ENCODE peak calls at places on chromosomes 13 and 19, in seven cellular contexts. Z is CD4-positive, alpha-beta memory T cell; N is Peyer's patch; M is tibial artery; X is PC-3; T is psoas muscle; K is CD8-positive, alpha-beta T cell. W is an unnamed sample. For H3K4me1 and H3K36me3, the result is how much of the 10 kb centered on the place peaks cover.

GRCh38 chr13:31860002-31860401 is 120.7 kb downstream of the RXFP2 start:
- DNase-seq in Z (no peak), N (no peak), M (peak), X (no peak), T (no peak), K (no peak), W (no peak)

GRCh38 chr13:108369412-108369811 is 99.9 kb downstream of the TNFSF13B start:
- DNase-seq in Z (no peak), N (no peak), M (no peak), X (no peak), T (no peak), K (no peak), W (no peak)

GRCh38 chr13:41505209-41505835 is 48.0 kb downstream of the RGCC start:
- DNase-seq in Z (no peak), N (no peak), M (no peak), X (peak), T (no peak), K (no peak), W (no peak)

GRCh38 chr13:35722438-35723060 is 246.1 kb upstream of the MAB21L1 start:
- DNase-seq in Z (no peak), N (no peak), M (no peak), X (no peak), T (no peak), K (no peak), W (no peak)

GRCh38 chr13:47933688-47934011 is 67.4 kb downstream of the SUCLA2 start:
- DNase-seq in Z (no peak), N (no peak), M (no peak), X (peak), T (no peak), K (no peak), W (no peak)

GRCh38 chr13:113646921-113647340 is 11.1 kb downstream of the ATP4B start:
- DNase-seq in Z (no peak), N (peak), M (peak), X (no peak), T (no peak), K (no peak), W (peak)

GRCh38 chr13:113821847-113822246 is 42.0 kb downstream of the GAS6 start:
- DNase-seq in Z (no peak), N (no peak), M (no peak), X (no peak), T (no peak), K (no peak), W (no peak)

GRCh38 chr19:52584686-52585085 is 14.6 kb downstream of the ZNF701 start:
- DNase-seq in Z (no peak), N (no peak), M (no peak), X (no peak), T (no peak), K (no peak), W (no peak)

GRCh38 chr13:77222000-77222690 is 104.7 kb downstream of the MYCBP2 start:
- DNase-seq in Z (no peak), N (no peak), M (no peak), X (no peak), T (no peak), K (no peak), W (no peak)

GRCh38 chr19:45362291-45362690 is 8.1 kb downstream of the ERCC2 start:
- DNase-seq in Z (no peak), N (no peak), M (no peak), X (no peak), T (no peak), K (no peak), W (no peak)

GRCh38 chr13:27797228-27797624 is 4.9 kb downstream of the GSX1 start:
- DNase-seq in Z (no peak), N (no peak), M (no peak), X (peak), T (no peak), K (no peak), W (no peak)

GRCh38 chr13:106619688-106620555 is 52.0 kb upstream of the ARGLU1 start:
- DNase-seq in Z (peak), N (peak), M (no peak), X (peak), T (no peak), K (no peak), W (no peak)

GRCh38 chr13:48738261-48738755 is 84.6 kb downstream of the CYSLTR2 start:
- DNase-seq in Z (no peak), N (no peak), M (no peak), X (no peak), T (no peak), K (no peak), W (no peak)

GRCh38 chr19:4707956-4708650 is 15.5 kb downstream of the DPP9 start:
- DNase-seq in Z (no peak), N (no peak), M (no peak), X (no peak), T (peak), K (no peak), W (peak)

GRCh38 chr13:84645196-84646071 is 763.2 kb upstream of the SLITRK1 start:
- DNase-seq in Z (no peak), N (no peak), M (no peak), X (no peak), T (no peak), K (no peak), W (no peak)

GRCh38 chr19:28244966-28245365 is 968.0 kb downstream of the UQCRFS1 start:
- DNase-seq in Z (no peak), N (no peak), M (no peak), X (no peak), T (no peak), K (no peak), W (no peak)

GRCh38 chr19:32624410-32624809 is 43.4 kb downstream of the PDCD5 start:
- DNase-seq in Z (no peak), N (no peak), M (no peak), X (no peak), T (no peak), K (no peak), W (no peak)

GRCh38 chr19:24074720-24075119 is 12.3 kb upstream of the ZNF254 start:
- DNase-seq in Z (no peak), N (no peak), M (no peak), X (peak), T (no peak), K (no peak), W (no peak)

GRCh38 chr13:36428083-36428482 is 4.2 kb upstream of the CCNA1 start:
- DNase-seq in Z (no peak), N (no peak), M (no peak), X (peak), T (no peak), K (no peak), W (no peak)

DNA sequence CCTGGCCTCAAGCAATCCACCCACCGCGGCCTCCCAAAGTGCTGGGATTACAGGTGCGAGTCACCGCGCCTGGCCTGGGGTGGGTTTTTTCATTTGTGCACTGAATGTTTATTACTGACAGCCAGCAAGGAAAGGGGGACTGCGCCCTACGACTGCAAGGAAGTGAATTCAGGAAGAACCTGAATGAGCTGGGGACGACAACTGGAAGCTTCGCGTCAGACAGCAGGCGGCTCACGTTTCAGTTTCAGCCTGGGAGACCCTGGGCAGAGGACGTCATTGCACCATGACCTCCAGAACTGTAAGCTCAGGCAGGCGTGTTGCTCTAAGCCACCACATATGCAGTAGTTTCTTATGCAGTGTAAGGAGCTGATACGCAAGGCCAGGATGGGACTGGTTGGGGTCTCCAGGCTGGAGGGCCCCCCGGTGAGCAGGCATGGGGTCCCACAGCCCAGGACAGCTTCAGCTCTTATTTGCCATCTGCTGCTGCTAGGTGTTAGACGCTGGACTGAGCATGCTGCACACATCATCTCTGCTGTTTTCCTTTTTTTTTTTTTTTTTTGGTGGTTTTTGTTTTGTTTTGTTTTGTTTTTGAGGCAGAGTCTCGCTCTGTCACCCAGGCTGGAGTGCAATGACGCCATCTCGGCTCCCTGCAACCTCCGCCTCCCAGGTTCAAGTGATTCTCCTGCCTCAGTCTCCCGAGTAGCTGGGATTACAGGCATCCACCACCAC is 66.6 kb downstream of the GADD45B start:
- DNase-seq in Z (no peak), N (no peak), M (no peak), X (no peak), T (no peak), K (no peak), W (peak)
- H3K4me1 ChIP-seq in Z (under half), N (under half), M (half or more), X (under half), T (half or more), K (under half), W (half or more)

DNA sequence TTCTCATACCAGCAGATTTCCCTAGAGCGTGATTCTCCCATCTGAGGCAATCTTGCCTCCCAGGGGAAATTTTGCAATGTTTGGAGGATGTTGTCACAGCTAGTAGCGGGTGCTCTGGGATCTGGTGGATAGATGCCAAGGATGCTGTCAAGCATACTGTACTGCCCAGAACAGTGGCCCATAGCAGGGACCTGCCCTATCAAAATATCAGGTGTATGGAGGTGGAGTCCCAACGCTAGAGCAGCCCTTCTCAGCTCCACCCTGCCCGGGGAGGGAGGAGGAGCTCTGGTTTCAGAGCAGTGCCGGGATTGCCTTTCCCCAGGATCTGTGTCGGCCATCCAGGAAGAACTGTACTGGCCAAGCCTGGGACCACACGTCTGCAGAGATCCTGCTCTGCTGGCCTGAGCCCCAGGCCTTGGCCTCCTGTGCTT is 10.9 kb upstream of the QTRT1 start:
- DNase-seq in Z (no peak), N (no peak), M (peak), X (no peak), T (no peak), K (no peak), W (no peak)
- H3K36me3 ChIP-seq in Z (under half), N (half or more), M (half or more), X (half or more), T (half or more), K (under half), W (half or more)

GRCh38 chr13:20826810-20827560 is 53.2 kb upstream of the EEF1AKMT1 start:
- DNase-seq in Z (no peak), N (no peak), M (no peak), X (no peak), T (no peak), K (no peak), W (no peak)
- H3K4me1 ChIP-seq in Z (under half), N (under half), M (under half), X (under half), T (under half), K (under half), W (half or more)

GRCh38 chr19:3655402-3656072 is 28.9 kb upstream of the CACTIN start:
- DNase-seq in Z (no peak), N (no peak), M (peak), X (peak), T (peak), K (no peak), W (no peak)
- H3K36me3 ChIP-seq in Z (under half), N (half or more), M (half or more), X (under half), T (half or more), K (under half), W (half or more)

DNA sequence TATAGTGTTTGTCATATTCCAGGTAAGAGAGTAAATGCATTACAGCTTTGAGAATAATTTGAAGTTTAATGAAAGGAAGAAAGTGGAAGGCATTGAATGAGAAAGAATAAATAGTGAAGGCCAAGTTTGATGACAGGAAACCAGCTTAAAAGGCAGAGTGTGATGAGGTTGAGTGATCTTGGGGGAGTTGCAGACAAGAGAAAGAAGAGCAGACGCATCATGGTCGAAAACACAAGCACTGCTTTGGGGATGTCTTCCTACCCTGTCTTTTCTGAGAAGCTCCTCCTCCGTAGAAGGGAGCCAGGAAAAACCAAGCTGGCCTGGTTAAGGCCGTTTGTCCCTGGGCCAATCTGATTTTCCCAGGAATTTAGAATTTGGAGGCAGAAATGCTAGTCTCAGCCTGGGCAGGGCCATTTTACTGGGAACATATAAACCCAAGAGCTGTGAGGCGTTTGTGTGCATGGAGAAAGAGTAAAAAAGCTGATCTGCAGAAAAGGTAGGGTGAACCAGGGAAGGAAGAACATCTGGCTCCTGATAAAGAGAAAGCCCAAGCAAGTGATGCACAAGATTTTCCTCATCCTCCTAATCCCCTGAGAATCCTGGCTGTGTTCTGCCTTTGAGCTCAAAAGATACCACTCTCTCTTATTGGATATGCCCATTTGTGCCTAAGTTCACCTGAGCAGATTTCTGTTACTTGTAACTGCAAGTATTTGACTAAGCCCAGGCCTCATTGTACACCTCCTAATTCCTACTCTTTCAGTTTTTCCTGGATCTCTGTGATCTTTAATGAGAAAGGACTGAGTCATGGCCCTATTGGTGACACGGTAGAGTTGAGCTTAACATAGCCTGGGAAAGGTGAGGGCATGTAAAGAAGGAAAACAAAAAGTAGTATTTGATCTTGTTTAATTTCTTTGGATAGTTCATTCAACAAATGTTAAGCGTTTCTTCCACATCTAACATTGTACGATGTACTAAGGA is 80.0 kb downstream of the WDFY2 start:
- DNase-seq in Z (no peak), N (no peak), M (no peak), X (peak), T (no peak), K (no peak), W (no peak)
- H3K4me1 ChIP-seq in Z (under half), N (under half), M (under half), X (under half), T (under half), K (under half), W (under half)

W was measured in left ventricle myocardium inferior.